ENCODE peak calls at places on chromosomes 5 and 9, in five cellular contexts. A is kidney; P is foreskin fibroblast; U is GM23248; N is CD8-positive, alpha-beta T cell. L is an unnamed sample.
A peak's percentile ranks its signal among the peaks of the same experiment; 100 is the strongest.

GRCh38 chr9:33241298-33241697 is 1.3 kb downstream of the SPINK4 start:
- DNase-seq in U (no peak), N (no peak), A (no peak), P (no peak), L (no peak)

GRCh38 chr5:140182075-140182709 is 7.2 kb downstream of the CYSTM1 start:
- DNase-seq in A (no peak), U (peak; percentile 89), N (no peak), P (no peak), L (no peak)

GRCh38 chr5:168227001-168227400 is 64.4 kb upstream of the WWC1 start:
- DNase-seq in U (peak; percentile 25), A (no peak), P (no peak), N (no peak), L (no peak)

GRCh38 chr5:56454219-56454862 is 221.2 kb upstream of the ANKRD55 start:
- DNase-seq in A (no peak), N (no peak), U (no peak), P (no peak), L (no peak)

GRCh38 chr5:150522504-150523464 is 14.9 kb downstream of the NDST1 start:
- DNase-seq in U (no peak), N (no peak), P (no peak), A (no peak), L (no peak)

GRCh38 chr9:73845539-73845938 is 651.6 kb upstream of the RORB start:
- DNase-seq in P (no peak), U (no peak), N (no peak), A (no peak), L (no peak)

GRCh38 chr9:87263291-87263690 is 234.4 kb upstream of the DAPK1 start:
- DNase-seq in U (no peak), N (no peak), A (peak; percentile 53), P (no peak), L (no peak)

GRCh38 chr9:134226221-134226930 is 62.0 kb upstream of the RNU6ATAC start:
- DNase-seq in A (peak; percentile 90), U (peak; percentile 20), N (no peak), P (peak; percentile 62), L (no peak)

GRCh38 chr9:134128727-134129679 is 6.9 kb upstream of the WDR5 start:
- DNase-seq in P (no peak), N (no peak), A (peak; percentile 57), U (no peak), L (no peak)

GRCh38 chr5:173592050-173592669 is 24.3 kb downstream of the BOD1 start:
- DNase-seq in U (no peak), A (no peak), N (no peak), P (no peak), L (no peak)

GRCh38 chr5:15499528-15500325 is at the start of gene FBXL7:
- DNase-seq in A (peak; percentile 90), P (peak; percentile 83), N (no peak), U (peak; percentile 94), L (no peak)

GRCh38 chr5:35884125-35884788 is 27.6 kb downstream of the IL7R start:
- DNase-seq in A (no peak), U (peak; percentile 91), N (no peak), P (peak; percentile 86), L (peak; percentile 96)

GRCh38 chr9:94232428-94232827 is 26.7 kb upstream of the ZNF169 start:
- DNase-seq in A (no peak), U (no peak), P (no peak), N (no peak), L (no peak)

GRCh38 chr5:83035373-83036170 is 41.6 kb downstream of the TMEM167A start:
- DNase-seq in N (no peak), U (no peak), P (no peak), A (no peak), L (no peak)

GRCh38 chr5:135204151-135204600 is 170.1 kb upstream of the PITX1 start:
- DNase-seq in A (no peak), U (peak; percentile 32), P (no peak), N (no peak), L (peak; percentile 32)

GRCh38 chr9:14780251-14780650 is 57.7 kb upstream of the CER1 start:
- DNase-seq in U (no peak), A (no peak), P (no peak), N (no peak), L (no peak)
- H3K4me3 ChIP-seq in U (no peak overlapping the region), A (no peak overlapping the region), P (no peak overlapping the region), N (no peak overlapping the region), L (no peak overlapping the region)

GRCh38 chr9:127927457-127928231 is 2.9 kb downstream of the PIP5KL1 start:
- DNase-seq in N (peak; percentile 73), U (peak; percentile 55), P (no peak), A (peak; percentile 89), L (no peak)
- H3K4me3 ChIP-seq in N (peak overlapping the region; percentile 65), U (peak overlapping the region; percentile 55), P (peak overlapping the region; percentile 38), A (no peak overlapping the region), L (no peak overlapping the region)

GRCh38 chr5:32170303-32171170 is 3.6 kb downstream of the GOLPH3 start:
- DNase-seq in P (peak; percentile 83), A (no peak), N (no peak), U (peak; percentile 89), L (no peak)
- H3K4me3 ChIP-seq in P (peak overlapping the region; percentile 96), A (no peak overlapping the region), N (no peak overlapping the region), U (peak overlapping the region; percentile 96), L (no peak overlapping the region)

DNA sequence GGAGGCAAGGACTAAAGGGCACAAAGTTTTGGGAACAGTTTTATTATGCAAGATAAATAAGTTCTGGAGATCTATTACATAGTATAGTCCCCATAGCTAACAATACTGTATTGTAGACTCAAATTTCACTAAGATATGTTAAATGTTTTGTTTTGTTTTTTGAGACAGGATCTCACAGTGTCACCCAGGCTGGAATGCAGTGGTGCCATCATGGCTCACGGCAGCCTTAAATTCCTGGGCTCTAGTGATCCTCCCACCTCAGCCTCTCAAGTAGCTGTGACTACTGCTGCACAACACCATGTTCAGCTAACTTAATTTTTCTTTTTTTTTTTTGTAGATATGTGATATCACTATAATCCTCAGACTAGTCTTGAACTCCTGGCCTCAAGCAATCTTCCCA is 109.6 kb downstream of the TRIM32 start:
- DNase-seq in P (no peak), N (no peak), A (no peak), U (no peak), L (no peak)
- H3K4me3 ChIP-seq in P (no peak overlapping the region), N (no peak overlapping the region), A (no peak overlapping the region), U (no peak overlapping the region), L (no peak overlapping the region)

GRCh38 chr9:127917603-127918002 is 762 bp upstream of the ST6GALNAC4 start:
- DNase-seq in U (no peak), A (peak; percentile 59), N (no peak), P (no peak), L (no peak)
- H3K4me3 ChIP-seq in U (no peak overlapping the region), A (no peak overlapping the region), N (peak overlapping the region; percentile 66), P (no peak overlapping the region), L (peak overlapping the region; percentile 51)

DNA sequence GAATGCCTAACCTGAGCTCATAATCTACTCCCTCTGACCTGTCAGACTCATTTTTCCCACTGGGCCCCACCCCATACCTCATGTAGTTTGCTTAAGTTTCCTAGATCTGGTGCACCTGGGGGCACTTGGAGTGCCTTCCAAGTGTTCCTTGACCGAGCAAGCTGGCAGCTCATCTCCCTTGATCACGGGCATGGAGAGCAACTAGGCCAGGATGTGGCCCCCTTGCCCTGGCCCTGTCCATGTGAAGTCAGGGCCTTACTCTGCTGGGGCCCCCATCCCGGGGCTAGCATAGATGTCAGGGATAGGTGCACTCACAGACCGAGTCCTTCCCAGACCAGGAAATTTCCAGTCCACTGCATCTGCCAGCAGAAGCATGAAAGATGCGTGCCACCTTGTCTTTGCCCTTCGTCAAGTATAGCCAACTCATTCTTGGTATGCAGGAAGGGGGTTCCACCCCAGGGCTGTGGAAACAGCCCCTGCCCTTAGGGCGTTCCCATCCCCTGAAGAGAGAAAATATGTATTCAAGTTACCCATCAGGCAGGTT is 41.9 kb downstream of the SLC22A5 start:
- DNase-seq in N (no peak), A (peak; percentile 72), U (no peak), P (no peak), L (peak; percentile 70)
- H3K4me3 ChIP-seq in N (peak overlapping the region; percentile 73), A (peak overlapping the region; percentile 86), U (peak overlapping the region; percentile 79), P (peak overlapping the region; percentile 81), L (peak overlapping the region; percentile 93)

GRCh38 chr9:35759795-35760194 is 5.7 kb upstream of the MSMP start:
- DNase-seq in P (no peak), U (no peak), A (no peak), N (no peak), L (no peak)

GRCh38 chr9:35760651-35761050 is 6.6 kb upstream of the MSMP start:
- DNase-seq in A (no peak), P (no peak), N (no peak), U (no peak), L (no peak)

GRCh38 chr9:35756743-35757526 is 2.9 kb upstream of the MSMP start:
- DNase-seq in A (peak; percentile 94), U (peak; percentile 38), P (no peak), N (peak; percentile 84), L (peak; percentile 73)

GRCh38 chr9:35757527-35758275 is 3.6 kb upstream of the MSMP start:
- DNase-seq in N (no peak), P (no peak), A (no peak), U (no peak), L (no peak)

DNA sequence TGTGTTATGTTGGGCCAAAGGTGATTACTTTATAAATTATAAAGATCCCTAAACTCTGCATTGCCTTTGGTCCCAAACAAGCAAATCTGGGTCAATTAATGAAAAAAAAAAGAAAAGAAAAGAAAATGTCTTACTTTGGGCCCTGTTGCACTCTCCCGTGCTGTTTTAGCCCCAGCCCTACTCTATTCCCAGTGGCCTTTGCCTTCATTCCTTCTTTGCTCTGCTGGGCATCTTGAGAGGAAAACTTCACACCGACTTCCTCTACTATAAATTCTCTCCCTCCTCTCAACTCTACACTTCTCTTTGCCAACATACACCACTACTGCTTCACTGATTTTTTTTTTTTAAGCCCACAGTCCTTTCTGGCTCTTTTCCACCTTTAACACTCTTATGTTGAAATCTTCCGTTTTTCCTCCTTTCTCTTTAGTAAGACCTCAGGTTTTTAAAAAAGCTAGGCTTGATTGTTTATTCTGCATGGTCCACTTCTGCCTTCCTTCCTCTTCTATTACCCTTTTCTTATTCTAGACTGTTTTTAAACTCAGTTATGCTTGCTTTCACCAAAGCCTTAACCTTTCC is 4.5 kb upstream of the MSMP start:
- DNase-seq in U (no peak), P (no peak), A (no peak), N (no peak), L (no peak)
- H3K4me3 ChIP-seq in U (no peak overlapping the region), P (no peak overlapping the region), A (no peak overlapping the region), N (no peak overlapping the region), L (no peak overlapping the region)

GRCh38 chr9:90830051-90830450 is 28.4 kb downstream of the SYK start:
- DNase-seq in A (no peak), P (no peak), U (no peak), N (no peak), L (no peak)
- H3K4me3 ChIP-seq in A (no peak overlapping the region), P (no peak overlapping the region), U (no peak overlapping the region), N (no peak overlapping the region), L (no peak overlapping the region)

GRCh38 chr9:34370970-34371880 is 5.5 kb downstream of the MYORG start:
- DNase-seq in N (no peak), U (peak; percentile 59), A (no peak), P (no peak), L (no peak)

GRCh38 chr9:34372598-34373011 is 4.1 kb downstream of the MYORG start:
- DNase-seq in P (no peak), A (no peak), N (no peak), U (no peak), L (no peak)

GRCh38 chr9:34373749-34374148 is 2.9 kb downstream of the MYORG start:
- DNase-seq in A (no peak), U (no peak), P (no peak), N (no peak), L (no peak)

GRCh38 chr9:34371886-34372597 is 4.7 kb downstream of the MYORG start:
- DNase-seq in N (no peak), A (no peak), P (no peak), U (no peak), L (no peak)

GRCh38 chr9:34370335-34370969 is 6.2 kb downstream of the MYORG start:
- DNase-seq in P (no peak), N (no peak), U (no peak), A (no peak), L (no peak)
- H3K4me3 ChIP-seq in P (peak overlapping the region; percentile 55), N (no peak overlapping the region), U (peak overlapping the region; percentile 68), A (no peak overlapping the region), L (no peak overlapping the region)

L was measured in Jurkat, Clone E6-1.